ENCODE peak calls at places on chromosomes 2 and 18, in four cellular contexts. E, L, B and P are unnamed samples.

GRCh38 chr2:8435608-8436007 is 246.2 kb upstream of the ID2 start:
- DNase-seq in E (no peak), L (peak; percentile 29), B (no peak), P (no peak)

GRCh38 chr18:3595282-3596273 is 145.6 kb downstream of the TGIF1 start:
- DNase-seq in E (peak; percentile 83), L (peak; percentile 99), B (peak; percentile 57), P (peak; percentile 98)

GRCh38 chr18:24443870-24444269 is 16.6 kb upstream of the HRH4 start:
- DNase-seq in E (no peak), L (no peak), B (no peak), P (no peak)

GRCh38 chr18:25164837-25165791 is 186.9 kb downstream of the ZNF521 start:
- DNase-seq in E (no peak), L (peak; percentile 28), B (peak; percentile 20), P (peak; percentile 28)

GRCh38 chr2:137925599-137925998 is 38.7 kb upstream of the HNMT start:
- DNase-seq in E (no peak), L (no peak), B (no peak), P (no peak)

GRCh38 chr2:98541906-98542305 is 66.4 kb downstream of the COA5 start:
- DNase-seq in E (no peak), L (peak; percentile 26), B (no peak), P (peak; percentile 75)

GRCh38 chr18:44807766-44808165 is 127.1 kb downstream of the SETBP1 start:
- DNase-seq in E (peak; percentile 7), L (no peak), B (no peak), P (no peak)

GRCh38 chr2:191374939-191375338 is 129.7 kb downstream of the MYO1B start:
- DNase-seq in E (no peak), L (no peak), B (no peak), P (no peak)

GRCh38 chr2:161367675-161368074 is 48.4 kb upstream of the TBR1 start:
- DNase-seq in E (no peak), L (peak; percentile 19), B (no peak), P (no peak)

GRCh38 chr2:201151127-201152074 is 31.5 kb upstream of the CASP10 start:
- DNase-seq in E (peak; percentile 85), L (peak; percentile 94), B (no peak), P (peak; percentile 89)

DNA sequence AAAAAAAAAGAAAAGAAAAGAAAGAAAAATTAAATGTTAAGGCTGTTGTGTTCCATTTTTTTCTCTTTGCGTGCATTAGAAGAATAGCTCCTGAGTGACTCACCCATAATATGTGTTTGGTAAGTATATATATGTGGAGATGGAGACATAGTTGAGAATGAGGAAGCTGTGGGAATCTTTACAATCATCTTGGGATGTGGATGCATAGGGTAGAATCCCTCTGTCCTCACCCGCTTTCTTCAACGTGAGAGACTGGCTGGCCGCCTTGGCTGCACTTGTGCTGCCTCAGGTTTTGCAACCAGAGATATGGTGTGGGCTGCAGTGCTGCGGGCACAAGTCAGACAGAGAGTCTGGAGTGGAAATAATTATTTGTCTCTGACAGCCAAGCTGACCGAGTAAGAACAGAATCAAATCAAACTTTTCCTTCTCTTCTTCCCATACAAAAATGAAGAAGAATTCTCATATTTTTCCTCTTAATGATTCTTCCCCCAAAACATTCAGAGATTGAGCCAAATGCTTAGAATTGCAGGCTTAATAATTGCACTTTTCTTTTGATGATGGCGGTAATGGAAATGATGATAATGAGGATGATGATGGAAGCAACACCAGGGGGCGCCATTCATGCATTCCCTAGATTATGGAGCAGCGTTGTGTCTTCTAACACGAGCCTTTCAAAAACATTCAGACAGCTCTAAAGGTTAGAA is 48.5 kb downstream of the SERPINB7 start:
- DNase-seq in E (no peak), L (peak; percentile 22), B (peak; percentile 37), P (peak; percentile 36)
- TF ChIP-seq CTCF in E (no peak), L (peak; percentile 44), B (peak; percentile 8), P (peak; percentile 46)

GRCh38 chr2:14925471-14925870 is 293.0 kb downstream of the LRATD1 start:
- DNase-seq in E (no peak), L (no peak), B (no peak), P (no peak)

GRCh38 chr2:14927021-14927564 is 294.6 kb downstream of the LRATD1 start:
- DNase-seq in E (no peak), L (no peak), B (no peak), P (no peak)

GRCh38 chr2:14936436-14936835 is 303.9 kb downstream of the LRATD1 start:
- DNase-seq in E (no peak), L (no peak), B (no peak), P (no peak)

DNA sequence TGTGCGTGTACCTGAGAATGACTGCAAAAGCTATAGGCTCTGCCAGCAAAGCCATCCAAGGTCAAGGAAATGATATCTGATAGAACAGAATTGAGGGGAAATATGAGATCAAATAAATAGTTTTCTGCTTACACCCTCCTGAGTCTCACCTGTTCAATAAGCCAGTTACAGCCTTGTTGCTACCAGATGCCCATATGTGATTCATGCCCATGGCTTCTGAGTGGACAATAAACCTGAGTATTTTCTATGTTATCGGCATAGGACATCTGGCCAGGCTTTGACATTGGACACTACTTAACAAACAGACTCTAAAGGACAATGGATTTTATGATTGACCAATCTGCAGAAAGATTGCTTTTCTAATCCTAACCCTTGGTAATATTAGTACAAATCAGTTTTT is 297.9 kb downstream of the LRATD1 start:
- DNase-seq in E (no peak), L (no peak), B (no peak), P (no peak)
- H3K4me3 ChIP-seq in E (no peak overlapping the region), L (no peak overlapping the region), B (no peak overlapping the region), P (no peak overlapping the region)

GRCh38 chr2:21895200-21895599 is 771.4 kb downstream of the TDRD15 start:
- DNase-seq in E (no peak), L (no peak), B (no peak), P (no peak)
- TF ChIP-seq CTCF in E (no peak), L (no peak), B (no peak), P (no peak)

DNA sequence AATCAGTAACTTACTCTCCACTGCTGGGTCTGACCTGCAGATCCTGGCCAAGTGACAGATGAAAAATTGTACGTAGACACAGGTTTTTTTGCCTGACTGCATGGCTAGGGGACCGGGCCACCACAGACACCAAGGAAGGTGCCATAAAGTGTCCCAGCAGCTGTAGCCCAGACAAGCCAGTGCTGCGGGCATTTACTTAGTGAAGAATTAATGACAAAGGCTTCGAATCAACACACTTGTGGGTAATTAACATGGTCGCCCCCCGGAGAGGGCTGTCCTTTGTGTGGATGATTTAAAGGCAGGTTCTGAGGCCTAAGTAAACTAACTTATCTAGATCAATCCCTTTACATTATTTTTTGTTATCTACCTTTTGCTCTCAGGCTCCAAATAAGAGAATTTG is 1709.1 kb upstream of the LRRTM1 start:
- DNase-seq in E (no peak), L (no peak), B (no peak), P (no peak)
- H3K4me3 ChIP-seq in E (no peak overlapping the region), L (no peak overlapping the region), B (no peak overlapping the region), P (no peak overlapping the region)

GRCh38 chr2:195533771-195534642 is 123.0 kb upstream of the SLC39A10 start:
- DNase-seq in E (peak; percentile 82), L (peak; percentile 95), B (peak; percentile 56), P (peak; percentile 72)
- TF ChIP-seq CTCF in E (peak; percentile 41), L (no peak), B (no peak), P (no peak)